ENCODE peak calls at places on chromosome X, in five cellular contexts. One of them, this sample, is unnamed. For H3K9me3, the result is how much of the 10 kb centered on the place peaks cover.

GRCh38 chrX:149453911-149454820 is 50.9 kb downstream of the IDS start:
- DNase-seq in left ventricle myocardium inferior: no peak
- DNase-seq in upper lobe of right lung: no peak
- DNase-seq in hepatocyte: no peak
- DNase-seq in fibroblast of lung: peak
- DNase-seq in this sample: no peak

GRCh38 chrX:24081661-24082154 is 27.0 kb downstream of the EIF2S3 start:
- DNase-seq in hepatocyte: peak
- DNase-seq in fibroblast of lung: peak
- DNase-seq in left ventricle myocardium inferior: peak
- DNase-seq in upper lobe of right lung: peak
- DNase-seq in this sample: peak

GRCh38 chrX:103628386-103629290 is at the start of gene TCEAL1:
- DNase-seq in left ventricle myocardium inferior: peak
- DNase-seq in upper lobe of right lung: peak
- DNase-seq in fibroblast of lung: peak
- DNase-seq in hepatocyte: peak
- DNase-seq in this sample: peak

GRCh38 chrX:46673596-46673995 is 85.3 kb downstream of the SLC9A7 start:
- DNase-seq in hepatocyte: no peak
- DNase-seq in left ventricle myocardium inferior: no peak
- DNase-seq in upper lobe of right lung: no peak
- DNase-seq in fibroblast of lung: no peak
- DNase-seq in this sample: no peak

GRCh38 chrX:13808293-13808692 is 8.6 kb downstream of the GPM6B start:
- DNase-seq in left ventricle myocardium inferior: no peak
- DNase-seq in upper lobe of right lung: no peak
- DNase-seq in hepatocyte: no peak
- DNase-seq in fibroblast of lung: no peak
- DNase-seq in this sample: no peak

GRCh38 chrX:110012818-110013484 is 10.0 kb downstream of the TMEM164 start:
- DNase-seq in upper lobe of right lung: no peak
- DNase-seq in fibroblast of lung: no peak
- DNase-seq in hepatocyte: no peak
- DNase-seq in left ventricle myocardium inferior: no peak
- DNase-seq in this sample: no peak

GRCh38 chrX:19075754-19076153 is 46.5 kb downstream of the ADGRG2 start:
- DNase-seq in hepatocyte: no peak
- DNase-seq in left ventricle myocardium inferior: no peak
- DNase-seq in upper lobe of right lung: no peak
- DNase-seq in fibroblast of lung: no peak
- DNase-seq in this sample: no peak

GRCh38 chrX:80335062-80335830 is 85.0 kb upstream of the TENT5D start:
- DNase-seq in left ventricle myocardium inferior: peak
- DNase-seq in hepatocyte: peak
- DNase-seq in upper lobe of right lung: peak
- DNase-seq in fibroblast of lung: no peak
- DNase-seq in this sample: peak

GRCh38 chrX:1542994-1543725 is 6.2 kb upstream of the P2RY8 start:
- DNase-seq in fibroblast of lung: no peak
- DNase-seq in left ventricle myocardium inferior: no peak
- DNase-seq in hepatocyte: no peak
- DNase-seq in upper lobe of right lung: no peak
- DNase-seq in this sample: no peak

GRCh38 chrX:4547218-4547836 is 833.9 kb upstream of the PRKX start:
- DNase-seq in fibroblast of lung: peak
- DNase-seq in left ventricle myocardium inferior: no peak
- DNase-seq in hepatocyte: peak
- DNase-seq in upper lobe of right lung: no peak
- DNase-seq in this sample: no peak

GRCh38 chrX:41655101-41655500 is 33.7 kb upstream of the GPR34 start:
- DNase-seq in left ventricle myocardium inferior: no peak
- DNase-seq in upper lobe of right lung: no peak
- DNase-seq in fibroblast of lung: no peak
- DNase-seq in hepatocyte: no peak
- DNase-seq in this sample: no peak

GRCh38 chrX:3514996-3515395 is 168.5 kb upstream of the MXRA5 start:
- DNase-seq in left ventricle myocardium inferior: no peak
- DNase-seq in hepatocyte: no peak
- DNase-seq in fibroblast of lung: no peak
- DNase-seq in upper lobe of right lung: no peak
- DNase-seq in this sample: no peak

GRCh38 chrX:111040377-111041017 is 55.5 kb upstream of the PAK3 start:
- DNase-seq in upper lobe of right lung: no peak
- DNase-seq in fibroblast of lung: no peak
- DNase-seq in left ventricle myocardium inferior: no peak
- DNase-seq in hepatocyte: no peak
- DNase-seq in this sample: no peak

GRCh38 chrX:98057176-98057575 is 1173.5 kb downstream of the RPA4 start:
- DNase-seq in left ventricle myocardium inferior: no peak
- DNase-seq in fibroblast of lung: no peak
- DNase-seq in upper lobe of right lung: no peak
- DNase-seq in hepatocyte: no peak
- DNase-seq in this sample: no peak

GRCh38 chrX:56738670-56739069 is 9.6 kb downstream of the NBDY start:
- DNase-seq in upper lobe of right lung: no peak
- DNase-seq in left ventricle myocardium inferior: no peak
- DNase-seq in fibroblast of lung: no peak
- DNase-seq in hepatocyte: peak
- DNase-seq in this sample: no peak

GRCh38 chrX:55867254-55867653 is 149.7 kb downstream of the RRAGB start:
- DNase-seq in left ventricle myocardium inferior: no peak
- DNase-seq in upper lobe of right lung: no peak
- DNase-seq in hepatocyte: peak
- DNase-seq in fibroblast of lung: peak
- DNase-seq in this sample: no peak

GRCh38 chrX:11481035-11481434 is 184.7 kb downstream of the ARHGAP6 start:
- DNase-seq in left ventricle myocardium inferior: no peak
- DNase-seq in upper lobe of right lung: no peak
- DNase-seq in hepatocyte: no peak
- DNase-seq in fibroblast of lung: no peak
- DNase-seq in this sample: no peak

GRCh38 chrX:123188081-123188480 is 4.0 kb downstream of the GRIA3 start:
- DNase-seq in upper lobe of right lung: no peak
- DNase-seq in left ventricle myocardium inferior: no peak
- DNase-seq in hepatocyte: no peak
- DNase-seq in fibroblast of lung: no peak
- DNase-seq in this sample: no peak

GRCh38 chrX:40152706-40153334 is 55.1 kb upstream of the BCOR start:
- DNase-seq in hepatocyte: peak
- DNase-seq in fibroblast of lung: no peak
- DNase-seq in upper lobe of right lung: peak
- DNase-seq in left ventricle myocardium inferior: peak
- DNase-seq in this sample: peak

GRCh38 chrX:106912864-106913263 is 7.3 kb upstream of the CLDN2 start:
- DNase-seq in hepatocyte: no peak
- DNase-seq in left ventricle myocardium inferior: no peak
- DNase-seq in fibroblast of lung: peak
- DNase-seq in upper lobe of right lung: no peak
- DNase-seq in this sample: no peak

GRCh38 chrX:16722481-16722880 is 3.1 kb downstream of the SYAP1 start:
- DNase-seq in fibroblast of lung: no peak
- DNase-seq in hepatocyte: no peak
- DNase-seq in upper lobe of right lung: no peak
- DNase-seq in left ventricle myocardium inferior: no peak
- DNase-seq in this sample: no peak

GRCh38 chrX:150146271-150146888 is 208.1 kb upstream of the EOLA2 start:
- DNase-seq in upper lobe of right lung: no peak
- DNase-seq in fibroblast of lung: no peak
- DNase-seq in left ventricle myocardium inferior: no peak
- DNase-seq in hepatocyte: no peak
- DNase-seq in this sample: no peak

GRCh38 chrX:40281341-40282005 is 183.7 kb upstream of the BCOR start:
- DNase-seq in left ventricle myocardium inferior: no peak
- DNase-seq in fibroblast of lung: no peak
- DNase-seq in upper lobe of right lung: no peak
- DNase-seq in hepatocyte: no peak
- DNase-seq in this sample: no peak

GRCh38 chrX:135112096-135112729 is 8.1 kb downstream of the ETDB start:
- DNase-seq in upper lobe of right lung: no peak
- DNase-seq in left ventricle myocardium inferior: no peak
- DNase-seq in hepatocyte: peak
- DNase-seq in fibroblast of lung: peak
- DNase-seq in this sample: no peak

GRCh38 chrX:132615396-132616131 is 126.7 kb upstream of the MBNL3 start:
- DNase-seq in fibroblast of lung: peak
- DNase-seq in hepatocyte: peak
- DNase-seq in upper lobe of right lung: no peak
- DNase-seq in left ventricle myocardium inferior: no peak
- DNase-seq in this sample: no peak

GRCh38 chrX:318068-318738 is 393 bp downstream of the GTPBP6 start:
- DNase-seq in upper lobe of right lung: peak
- DNase-seq in left ventricle myocardium inferior: peak
- DNase-seq in fibroblast of lung: peak
- DNase-seq in hepatocyte: peak
- DNase-seq in this sample: peak

GRCh38 chrX:14243823-14244222 is 214.1 kb upstream of the GEMIN8 start:
- DNase-seq in upper lobe of right lung: no peak
- DNase-seq in fibroblast of lung: no peak
- DNase-seq in left ventricle myocardium inferior: no peak
- DNase-seq in hepatocyte: no peak
- DNase-seq in this sample: no peak

GRCh38 chrX:110241816-110242215 is 76.1 kb downstream of the AMMECR1 start:
- DNase-seq in hepatocyte: no peak
- DNase-seq in fibroblast of lung: peak
- DNase-seq in left ventricle myocardium inferior: no peak
- DNase-seq in upper lobe of right lung: no peak
- DNase-seq in this sample: no peak

GRCh38 chrX:23386726-23387125 is 52.1 kb downstream of the PTCHD1 start:
- DNase-seq in hepatocyte: no peak
- DNase-seq in fibroblast of lung: no peak
- DNase-seq in upper lobe of right lung: no peak
- DNase-seq in left ventricle myocardium inferior: no peak
- DNase-seq in this sample: no peak

GRCh38 chrX:45009371-45010000 is 136.5 kb downstream of the KDM6A start:
- DNase-seq in hepatocyte: no peak
- DNase-seq in fibroblast of lung: no peak
- DNase-seq in upper lobe of right lung: no peak
- DNase-seq in left ventricle myocardium inferior: no peak
- DNase-seq in this sample: no peak

DNA sequence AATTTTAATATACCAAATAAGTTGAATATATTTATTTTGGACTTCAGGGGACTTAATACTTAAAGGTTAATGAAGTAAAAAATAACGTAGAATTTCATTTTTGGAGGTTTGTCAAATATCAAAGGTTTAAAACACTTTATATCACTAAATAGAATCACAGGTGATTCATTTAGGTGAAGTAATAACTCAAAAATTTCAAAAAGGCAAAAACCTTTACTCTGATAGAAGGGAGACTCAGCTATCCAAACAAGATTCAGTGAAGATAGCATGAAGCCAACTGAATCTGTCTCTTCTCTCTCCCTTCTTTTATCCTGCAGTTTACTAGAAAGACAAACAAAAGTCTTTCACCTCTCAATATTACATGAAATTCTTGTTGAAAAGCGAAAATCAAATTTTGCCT is 110.2 kb upstream of the CYSLTR1 start:
- DNase-seq in fibroblast of lung: no peak
- DNase-seq in upper lobe of right lung: no peak
- DNase-seq in hepatocyte: no peak
- DNase-seq in left ventricle myocardium inferior: no peak
- DNase-seq in this sample: no peak
- H3K9me3 ChIP-seq in fibroblast of lung: under half
- H3K9me3 ChIP-seq in upper lobe of right lung: under half
- H3K9me3 ChIP-seq in hepatocyte: under half
- H3K9me3 ChIP-seq in left ventricle myocardium inferior: under half
- H3K9me3 ChIP-seq in this sample: under half

GRCh38 chrX:9728271-9728670 is 37.4 kb downstream of the GPR143 start:
- DNase-seq in upper lobe of right lung: no peak
- DNase-seq in left ventricle myocardium inferior: no peak
- DNase-seq in fibroblast of lung: no peak
- DNase-seq in hepatocyte: no peak
- DNase-seq in this sample: no peak

GRCh38 chrX:9729161-9729885 is 36.3 kb downstream of the GPR143 start:
- DNase-seq in left ventricle myocardium inferior: no peak
- DNase-seq in hepatocyte: no peak
- DNase-seq in fibroblast of lung: no peak
- DNase-seq in upper lobe of right lung: no peak
- DNase-seq in this sample: no peak

GRCh38 chrX:9730078-9730477 is 35.6 kb downstream of the GPR143 start:
- DNase-seq in upper lobe of right lung: no peak
- DNase-seq in hepatocyte: no peak
- DNase-seq in fibroblast of lung: no peak
- DNase-seq in left ventricle myocardium inferior: no peak
- DNase-seq in this sample: no peak

GRCh38 chrX:9724711-9725110 is 40.9 kb downstream of the GPR143 start:
- DNase-seq in left ventricle myocardium inferior: no peak
- DNase-seq in hepatocyte: no peak
- DNase-seq in fibroblast of lung: no peak
- DNase-seq in upper lobe of right lung: no peak
- DNase-seq in this sample: no peak
- H3K9me3 ChIP-seq in left ventricle myocardium inferior: under half
- H3K9me3 ChIP-seq in hepatocyte: under half
- H3K9me3 ChIP-seq in fibroblast of lung: under half
- H3K9me3 ChIP-seq in upper lobe of right lung: under half
- H3K9me3 ChIP-seq in this sample: under half

GRCh38 chrX:68751372-68751771 is 77.4 kb upstream of the EFNB1 start:
- DNase-seq in left ventricle myocardium inferior: no peak
- DNase-seq in fibroblast of lung: no peak
- DNase-seq in upper lobe of right lung: no peak
- DNase-seq in hepatocyte: no peak
- DNase-seq in this sample: no peak
- H3K9me3 ChIP-seq in left ventricle myocardium inferior: under half
- H3K9me3 ChIP-seq in fibroblast of lung: under half
- H3K9me3 ChIP-seq in upper lobe of right lung: under half
- H3K9me3 ChIP-seq in hepatocyte: under half
- H3K9me3 ChIP-seq in this sample: under half

DNA sequence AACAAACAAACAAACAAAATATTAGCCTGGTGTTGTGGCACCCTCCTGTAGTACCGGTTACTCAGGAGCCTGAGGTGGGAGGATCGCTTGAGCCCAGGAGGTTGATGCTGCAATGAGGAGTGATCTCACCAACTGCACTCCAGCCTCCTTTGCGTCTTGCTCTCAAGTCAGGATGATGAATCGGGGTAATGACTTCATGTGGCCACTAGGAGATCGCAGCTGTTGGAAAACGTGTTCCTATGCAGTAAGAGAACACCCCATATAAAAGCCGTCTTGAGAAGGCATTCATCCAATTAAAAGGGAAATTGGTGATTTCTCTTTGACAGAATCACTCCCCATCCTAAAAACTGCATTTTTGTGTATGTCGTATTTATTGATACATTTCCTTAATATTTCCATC is 6.9 kb downstream of the CCNB3 start:
- DNase-seq in left ventricle myocardium inferior: no peak
- DNase-seq in fibroblast of lung: peak
- DNase-seq in hepatocyte: no peak
- DNase-seq in upper lobe of right lung: no peak
- DNase-seq in this sample: no peak
- H3K9me3 ChIP-seq in left ventricle myocardium inferior: under half
- H3K9me3 ChIP-seq in fibroblast of lung: under half
- H3K9me3 ChIP-seq in hepatocyte: under half
- H3K9me3 ChIP-seq in upper lobe of right lung: under half
- H3K9me3 ChIP-seq in this sample: under half

This sample was measured in psoas muscle.